ENCODE peak calls at places on chromosomes 7 and 10, in six cellular contexts. S is B cell, B is mammary epithelial cell, T is HFF-Myc, M is endothelial cell, C is astrocyte of the spinal cord. O is an unnamed sample.

GRCh38 chr10:26881600-26882331 is 21.0 kb upstream of the ABI1 start:
- DNase-seq in T (peak), S (peak), B (peak), C (peak), M (no peak), O (peak)

GRCh38 chr10:12656518-12657142 is 307.3 kb downstream of the CAMK1D start:
- DNase-seq in T (peak), M (no peak), B (peak), C (peak), S (peak), O (peak)

GRCh38 chr7:140646931-140647647 is 6.5 kb upstream of the DENND2A start:
- DNase-seq in S (peak), T (no peak), C (peak), B (no peak), M (peak), O (peak)

GRCh38 chr7:234712-235553 is 42.6 kb downstream of the FAM20C start:
- DNase-seq in S (no peak), M (no peak), T (no peak), C (no peak), B (peak), O (peak)

GRCh38 chr7:22140597-22140996 is 194.9 kb upstream of the CDCA7L start:
- DNase-seq in S (no peak), C (no peak), M (no peak), B (no peak), T (no peak), O (no peak)

GRCh38 chr7:739964-740942 is 13.2 kb upstream of the PRKAR1B start:
- DNase-seq in T (no peak), M (no peak), C (no peak), B (no peak), S (no peak), O (no peak)

GRCh38 chr7:77766801-77767605 is 31.2 kb downstream of the TMEM60 start:
- DNase-seq in M (no peak), S (no peak), T (no peak), C (no peak), B (no peak), O (no peak)

GRCh38 chr10:4532467-4532866 is 293.5 kb upstream of the AKR1E2 start:
- DNase-seq in B (peak), T (no peak), S (no peak), C (peak), M (no peak), O (peak)

GRCh38 chr10:131874991-131875451 is 25.8 kb upstream of the PPP2R2D start:
- DNase-seq in S (peak), M (peak), T (peak), B (peak), C (peak), O (peak)

GRCh38 chr10:21473541-21473940 is 51.9 kb downstream of the SKIDA1 start:
- DNase-seq in B (no peak), T (no peak), C (no peak), S (no peak), M (no peak), O (no peak)

GRCh38 chr7:53800746-53801145 is 741.4 kb upstream of the VSTM2A start:
- DNase-seq in S (no peak), B (no peak), T (no peak), C (no peak), M (no peak), O (peak)

GRCh38 chr10:91745086-91745831 is 53.0 kb upstream of the TNKS2 start:
- DNase-seq in T (no peak), S (no peak), C (no peak), B (peak), M (peak), O (no peak)

GRCh38 chr7:32680259-32681173 is 185.2 kb downstream of the AVL9 start:
- DNase-seq in M (no peak), T (peak), C (peak), B (peak), S (no peak), O (peak)

GRCh38 chr10:18044976-18045720 is 93.4 kb downstream of the SLC39A12 start:
- DNase-seq in B (no peak), M (no peak), T (no peak), S (no peak), C (peak), O (peak)

GRCh38 chr7:6917258-6917657 is 91.2 kb upstream of the CCZ1B start:
- DNase-seq in B (no peak), S (no peak), C (no peak), M (no peak), T (no peak), O (no peak)

GRCh38 chr10:114271779-114272167 is 32.7 kb downstream of the VWA2 start:
- DNase-seq in B (peak), T (peak), M (no peak), C (peak), S (no peak), O (peak)

GRCh38 chr7:15305002-15305600 is 256.7 kb downstream of the AGMO start:
- DNase-seq in T (peak), M (peak), B (peak), S (no peak), C (peak), O (peak)

GRCh38 chr10:11535376-11535959 is 76.0 kb downstream of the USP6NL start:
- DNase-seq in S (peak), T (no peak), C (no peak), M (no peak), B (no peak), O (no peak)

GRCh38 chr7:67616517-67616916 is 619.9 kb downstream of the TYW1 start:
- DNase-seq in S (no peak), M (no peak), T (no peak), C (no peak), B (no peak), O (no peak)

GRCh38 chr7:101702362-101702850 is 73.3 kb upstream of the MYL10 start:
- DNase-seq in T (no peak), C (no peak), M (no peak), B (peak), S (no peak), O (peak)
- TF ChIP-seq CTCF in T (no peak), C (no peak), M (no peak), B (no peak), S (no peak), O (peak)

GRCh38 chr7:100588438-100588837 is 2.3 kb downstream of the FBXO24 start:
- DNase-seq in S (no peak), M (no peak), C (no peak), B (no peak), T (no peak), O (peak)
- TF ChIP-seq CTCF in S (peak), M (peak), C (peak), B (peak), T (peak), O (peak)

DNA sequence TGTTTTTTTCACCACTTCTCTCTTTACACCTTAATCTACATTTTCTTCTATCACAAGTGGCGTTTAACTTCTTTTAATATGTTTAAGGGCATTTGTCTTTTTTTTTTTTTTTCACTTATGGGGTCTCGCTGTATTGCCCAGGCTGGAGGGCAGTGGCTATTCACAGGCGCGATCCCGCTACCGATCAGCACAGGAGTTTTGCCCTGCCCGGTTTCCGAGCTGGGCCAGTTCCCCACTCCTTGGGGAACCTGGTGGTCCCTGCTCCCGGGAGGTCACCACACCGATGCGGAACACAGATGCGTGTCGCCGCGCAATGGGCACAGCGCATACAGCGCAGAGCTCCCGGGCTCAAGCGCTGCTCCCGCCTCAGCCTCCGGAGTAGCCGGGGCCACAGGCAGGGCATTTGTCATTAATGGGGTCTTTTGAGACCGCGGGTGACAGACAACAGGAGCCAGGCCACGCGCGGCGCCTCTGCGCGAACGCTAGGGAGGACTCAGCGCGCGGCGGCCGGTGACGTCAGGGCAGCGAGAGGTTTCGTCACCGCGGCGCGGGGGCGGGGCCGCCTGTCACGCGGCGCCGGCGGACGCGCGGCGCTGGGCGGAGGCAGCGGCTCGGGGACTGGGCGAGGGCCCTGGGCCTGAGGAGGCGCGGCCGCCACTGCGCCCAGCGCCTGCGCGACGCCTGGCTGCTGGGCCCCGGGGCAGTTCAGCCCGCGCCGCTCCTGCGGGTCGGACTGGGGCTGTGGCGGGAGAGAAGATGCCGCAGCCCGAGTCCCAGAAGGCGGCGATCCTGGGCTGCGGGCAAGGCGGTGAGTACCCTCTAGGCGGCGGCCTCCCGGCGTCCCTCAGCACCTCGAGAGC is at the start of gene GALNT11:
- DNase-seq in C (peak), M (peak), B (peak), S (peak), T (peak), O (peak)
- TF ChIP-seq CTCF in C (peak), M (peak), B (no peak), S (peak), T (peak), O (peak)

DNA sequence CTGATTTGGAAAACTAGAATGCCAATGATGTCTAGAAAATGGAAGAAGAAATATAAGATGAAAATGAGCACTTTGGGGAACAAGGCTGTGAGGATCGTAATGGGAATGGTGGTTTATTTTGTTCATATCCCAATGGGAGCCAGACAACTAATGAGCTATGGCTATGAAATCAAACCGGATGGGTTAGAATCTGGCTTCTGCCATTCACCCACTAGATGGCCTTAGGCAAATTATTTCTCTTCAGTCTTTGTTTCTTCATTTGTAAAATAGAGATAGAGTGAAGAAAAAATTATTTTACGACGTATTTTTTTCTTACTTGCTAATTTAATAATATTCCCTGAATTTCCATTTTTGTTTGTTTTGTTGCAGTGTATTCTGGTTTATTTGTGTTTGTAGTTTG is 572.1 kb upstream of the IGFBP3 start:
- DNase-seq in M (no peak), C (no peak), S (no peak), T (no peak), B (no peak), O (no peak)
- TF ChIP-seq CTCF in M (no peak), C (peak), S (no peak), T (no peak), B (peak), O (peak)

GRCh38 chr10:35228058-35228457 is 101.4 kb downstream of the CREM start:
- DNase-seq in T (no peak), S (no peak), B (no peak), C (no peak), M (no peak), O (no peak)
- TF ChIP-seq CTCF in T (no peak), S (no peak), B (no peak), C (no peak), M (peak), O (no peak)

GRCh38 chr10:48309711-48310226 is 3.3 kb downstream of the MAPK8 start:
- DNase-seq in M (no peak), T (no peak), S (no peak), C (peak), B (peak), O (peak)
- TF ChIP-seq CTCF in M (no peak), T (no peak), S (peak), C (no peak), B (no peak), O (peak)

GRCh38 chr7:5711419-5711818 is 70.0 kb downstream of the RNF216 start:
- DNase-seq in B (no peak), C (no peak), S (no peak), T (no peak), M (no peak), O (no peak)

GRCh38 chr7:5714657-5715337 is 66.7 kb downstream of the RNF216 start:
- DNase-seq in C (no peak), T (no peak), S (no peak), M (no peak), B (no peak), O (no peak)

GRCh38 chr7:5709347-5709950 is 72.0 kb downstream of the RNF216 start:
- DNase-seq in B (no peak), M (no peak), T (no peak), C (no peak), S (no peak), O (peak)

GRCh38 chr7:5713124-5713912 is 68.1 kb downstream of the RNF216 start:
- DNase-seq in T (no peak), B (no peak), S (no peak), M (no peak), C (no peak), O (no peak)

GRCh38 chr7:5712566-5712965 is 68.9 kb downstream of the RNF216 start:
- DNase-seq in B (no peak), T (no peak), C (no peak), M (no peak), S (no peak), O (no peak)
- TF ChIP-seq CTCF in B (no peak), T (no peak), C (no peak), M (no peak), S (no peak), O (no peak)

DNA sequence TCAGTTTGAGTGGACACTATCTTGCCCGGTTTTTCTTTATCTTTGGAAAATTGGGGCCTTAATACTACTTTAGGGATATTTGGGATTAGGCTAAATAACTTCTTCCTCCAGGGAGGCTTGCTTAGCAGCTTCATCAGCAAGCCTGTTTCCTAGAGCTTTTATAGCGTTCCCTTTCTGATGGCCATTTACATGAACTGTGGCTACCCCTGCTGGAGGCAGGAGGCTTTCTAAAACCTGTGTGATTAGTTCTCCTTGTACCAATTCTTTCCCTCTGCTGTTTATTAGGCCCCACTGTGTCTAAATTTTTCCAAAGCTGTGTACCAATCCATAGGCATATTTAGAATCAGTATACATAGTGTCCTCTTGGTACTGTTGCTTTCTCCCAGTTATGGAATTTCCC is 61.7 kb upstream of the CNTNAP2 start:
- DNase-seq in B (no peak), T (no peak), M (no peak), C (no peak), S (no peak), O (no peak)
- TF ChIP-seq CTCF in B (no peak), T (no peak), M (no peak), C (no peak), S (no peak), O (no peak)

DNA sequence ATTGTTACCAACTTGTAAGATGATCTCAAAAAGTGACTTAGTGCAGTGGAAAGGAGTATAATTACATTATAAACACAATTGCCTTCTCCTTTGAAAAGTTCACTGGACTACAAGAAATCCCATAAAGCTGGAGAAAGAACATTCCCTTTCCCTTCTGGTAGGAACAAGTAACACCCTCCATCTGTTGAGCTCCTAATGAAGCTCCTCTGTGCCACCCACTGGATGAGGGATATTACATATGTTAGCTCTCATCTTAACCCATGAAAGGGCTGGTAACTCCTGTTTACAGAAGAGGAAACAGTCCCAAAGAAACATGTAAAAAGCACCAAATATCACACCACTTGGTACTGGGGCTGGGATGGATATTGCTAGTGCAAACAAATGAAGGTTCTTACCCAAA is 8.1 kb downstream of the PGAM1 start:
- DNase-seq in M (no peak), T (no peak), C (no peak), B (no peak), S (no peak), O (no peak)
- TF ChIP-seq CTCF in M (no peak), T (no peak), C (no peak), B (no peak), S (no peak), O (no peak)